ENCODE peak calls at places on chromosomes 4 and X, in seven cellular contexts. One of them, this sample, is unnamed.

GRCh38 chr4:156774422-156774821 is 197.2 kb downstream of the PDGFC start:
- DNase-seq in AG20443: peak; percentile 66
- DNase-seq in HT-29: no peak
- DNase-seq in epithelial cell of prostate: peak; percentile 69
- DNase-seq in CD14-positive monocyte: no peak
- DNase-seq in mucosa of gallbladder: no peak
- DNase-seq in AG10803: peak; percentile 96
- DNase-seq in this sample: no peak

GRCh38 chrX:144379156-144379555 is 495.3 kb downstream of the UBE2NL start:
- DNase-seq in AG20443: no peak
- DNase-seq in HT-29: no peak
- DNase-seq in epithelial cell of prostate: no peak
- DNase-seq in CD14-positive monocyte: no peak
- DNase-seq in mucosa of gallbladder: no peak
- DNase-seq in AG10803: no peak
- DNase-seq in this sample: no peak

GRCh38 chr4:128228021-128228571 is 59.5 kb downstream of the PGRMC2 start:
- DNase-seq in AG20443: no peak
- DNase-seq in HT-29: peak; percentile 16
- DNase-seq in epithelial cell of prostate: no peak
- DNase-seq in CD14-positive monocyte: no peak
- DNase-seq in mucosa of gallbladder: no peak
- DNase-seq in AG10803: peak; percentile 43
- DNase-seq in this sample: no peak

GRCh38 chr4:116055857-116056827 is 942.7 kb upstream of the NDST4 start:
- DNase-seq in AG20443: no peak
- DNase-seq in HT-29: peak; percentile 54
- DNase-seq in epithelial cell of prostate: no peak
- DNase-seq in CD14-positive monocyte: no peak
- DNase-seq in mucosa of gallbladder: no peak
- DNase-seq in AG10803: no peak
- DNase-seq in this sample: no peak

GRCh38 chrX:111823068-111823467 is 52.9 kb upstream of the TRPC5OS start:
- DNase-seq in AG20443: peak; percentile 46
- DNase-seq in HT-29: peak; percentile 28
- DNase-seq in epithelial cell of prostate: no peak
- DNase-seq in CD14-positive monocyte: no peak
- DNase-seq in mucosa of gallbladder: no peak
- DNase-seq in AG10803: peak; percentile 7
- DNase-seq in this sample: no peak

GRCh38 chr4:8247047-8247930 is 22.3 kb upstream of the HTRA3 start:
- DNase-seq in AG20443: peak; percentile 44
- DNase-seq in HT-29: no peak
- DNase-seq in epithelial cell of prostate: no peak
- DNase-seq in CD14-positive monocyte: no peak
- DNase-seq in mucosa of gallbladder: no peak
- DNase-seq in AG10803: no peak
- DNase-seq in this sample: no peak

GRCh38 chr4:47809654-47810203 is 28.1 kb downstream of the CORIN start:
- DNase-seq in AG20443: no peak
- DNase-seq in HT-29: no peak
- DNase-seq in epithelial cell of prostate: no peak
- DNase-seq in CD14-positive monocyte: no peak
- DNase-seq in mucosa of gallbladder: no peak
- DNase-seq in AG10803: no peak
- DNase-seq in this sample: no peak

GRCh38 chr4:146040623-146041022 is 102.0 kb upstream of the ZNF827 start:
- DNase-seq in AG20443: no peak
- DNase-seq in HT-29: no peak
- DNase-seq in epithelial cell of prostate: no peak
- DNase-seq in CD14-positive monocyte: no peak
- DNase-seq in mucosa of gallbladder: no peak
- DNase-seq in AG10803: no peak
- DNase-seq in this sample: no peak

GRCh38 chr4:98284640-98285046 is 23.5 kb downstream of the RAP1GDS1 start:
- DNase-seq in AG20443: no peak
- DNase-seq in HT-29: no peak
- DNase-seq in epithelial cell of prostate: no peak
- DNase-seq in CD14-positive monocyte: no peak
- DNase-seq in mucosa of gallbladder: no peak
- DNase-seq in AG10803: no peak
- DNase-seq in this sample: no peak

GRCh38 chr4:8913121-8913857 is 41.6 kb upstream of the HMX1 start:
- DNase-seq in AG20443: peak; percentile 10
- DNase-seq in HT-29: no peak
- DNase-seq in epithelial cell of prostate: no peak
- DNase-seq in CD14-positive monocyte: no peak
- DNase-seq in mucosa of gallbladder: no peak
- DNase-seq in AG10803: no peak
- DNase-seq in this sample: no peak

GRCh38 chr4:80097395-80098177 is 24.6 kb upstream of the ANTXR2 start:
- DNase-seq in AG20443: peak; percentile 91
- DNase-seq in HT-29: no peak
- DNase-seq in epithelial cell of prostate: no peak
- DNase-seq in CD14-positive monocyte: no peak
- DNase-seq in mucosa of gallbladder: peak; percentile 38
- DNase-seq in AG10803: peak; percentile 91
- DNase-seq in this sample: no peak

GRCh38 chr4:56937262-56937661 is 29.6 kb downstream of the REST start:
- DNase-seq in AG20443: peak; percentile 70
- DNase-seq in HT-29: no peak
- DNase-seq in epithelial cell of prostate: peak; percentile 68
- DNase-seq in CD14-positive monocyte: no peak
- DNase-seq in mucosa of gallbladder: no peak
- DNase-seq in AG10803: peak; percentile 75
- DNase-seq in this sample: no peak

GRCh38 chrX:10444204-10444603 is 176.2 kb downstream of the MID1 start:
- DNase-seq in AG20443: no peak
- DNase-seq in HT-29: peak; percentile 16
- DNase-seq in epithelial cell of prostate: no peak
- DNase-seq in CD14-positive monocyte: no peak
- DNase-seq in mucosa of gallbladder: no peak
- DNase-seq in AG10803: no peak
- DNase-seq in this sample: no peak

GRCh38 chr4:76342191-76342590 is 35.7 kb downstream of the STBD1 start:
- DNase-seq in AG20443: no peak
- DNase-seq in HT-29: no peak
- DNase-seq in epithelial cell of prostate: no peak
- DNase-seq in CD14-positive monocyte: no peak
- DNase-seq in mucosa of gallbladder: no peak
- DNase-seq in AG10803: no peak
- DNase-seq in this sample: no peak

GRCh38 chr4:134529629-134530028 is 328.0 kb upstream of the PABPC4L start:
- DNase-seq in AG20443: no peak
- DNase-seq in HT-29: no peak
- DNase-seq in epithelial cell of prostate: no peak
- DNase-seq in CD14-positive monocyte: no peak
- DNase-seq in mucosa of gallbladder: no peak
- DNase-seq in AG10803: no peak
- DNase-seq in this sample: no peak

GRCh38 chr4:54971474-54971950 is 153.9 kb downstream of the KDR start:
- DNase-seq in AG20443: peak; percentile 68
- DNase-seq in HT-29: peak; percentile 75
- DNase-seq in epithelial cell of prostate: no peak
- DNase-seq in CD14-positive monocyte: no peak
- DNase-seq in mucosa of gallbladder: no peak
- DNase-seq in AG10803: peak; percentile 45
- DNase-seq in this sample: no peak

GRCh38 chr4:87529187-87529586 is at the start of gene SPARCL1:
- DNase-seq in AG20443: no peak
- DNase-seq in HT-29: no peak
- DNase-seq in epithelial cell of prostate: no peak
- DNase-seq in CD14-positive monocyte: no peak
- DNase-seq in mucosa of gallbladder: peak; percentile 28
- DNase-seq in AG10803: no peak
- DNase-seq in this sample: no peak

GRCh38 chrX:20477836-20478532 is 211.3 kb upstream of the RPS6KA3 start:
- DNase-seq in AG20443: no peak
- DNase-seq in HT-29: no peak
- DNase-seq in epithelial cell of prostate: no peak
- DNase-seq in CD14-positive monocyte: no peak
- DNase-seq in mucosa of gallbladder: no peak
- DNase-seq in AG10803: no peak
- DNase-seq in this sample: peak; percentile 64

GRCh38 chr4:7103599-7104365 is 35.9 kb upstream of the GRPEL1 start:
- DNase-seq in AG20443: peak; percentile 26
- DNase-seq in HT-29: peak; percentile 81
- DNase-seq in epithelial cell of prostate: no peak
- DNase-seq in CD14-positive monocyte: peak; percentile 62
- DNase-seq in mucosa of gallbladder: peak; percentile 87
- DNase-seq in AG10803: no peak
- DNase-seq in this sample: peak; percentile 28

GRCh38 chr4:168883513-168883912 is 126.5 kb downstream of the CBR4 start:
- DNase-seq in AG20443: no peak
- DNase-seq in HT-29: no peak
- DNase-seq in epithelial cell of prostate: no peak
- DNase-seq in CD14-positive monocyte: no peak
- DNase-seq in mucosa of gallbladder: no peak
- DNase-seq in AG10803: peak; percentile 72
- DNase-seq in this sample: no peak

GRCh38 chrX:119389854-119390501 is 9.2 kb upstream of the SLC25A43 start:
- DNase-seq in AG20443: no peak
- DNase-seq in HT-29: no peak
- DNase-seq in epithelial cell of prostate: no peak
- DNase-seq in CD14-positive monocyte: no peak
- DNase-seq in mucosa of gallbladder: no peak
- DNase-seq in AG10803: no peak
- DNase-seq in this sample: no peak

GRCh38 chrX:128619490-128619889 is 567.3 kb upstream of the ACTRT1 start:
- DNase-seq in AG20443: no peak
- DNase-seq in HT-29: no peak
- DNase-seq in epithelial cell of prostate: no peak
- DNase-seq in CD14-positive monocyte: no peak
- DNase-seq in mucosa of gallbladder: no peak
- DNase-seq in AG10803: no peak
- DNase-seq in this sample: no peak

GRCh38 chr4:6622744-6623143 is 17.7 kb upstream of the MRFAP1 start:
- DNase-seq in AG20443: no peak
- DNase-seq in HT-29: no peak
- DNase-seq in epithelial cell of prostate: no peak
- DNase-seq in CD14-positive monocyte: peak; percentile 25
- DNase-seq in mucosa of gallbladder: no peak
- DNase-seq in AG10803: no peak
- DNase-seq in this sample: no peak

GRCh38 chrX:21666679-21667078 is 8.5 kb upstream of the KLHL34 start:
- DNase-seq in AG20443: no peak
- DNase-seq in HT-29: no peak
- DNase-seq in epithelial cell of prostate: no peak
- DNase-seq in CD14-positive monocyte: no peak
- DNase-seq in mucosa of gallbladder: no peak
- DNase-seq in AG10803: peak; percentile 15
- DNase-seq in this sample: no peak

GRCh38 chr4:19971829-19972228 is 279.9 kb upstream of the SLIT2 start:
- DNase-seq in AG20443: no peak
- DNase-seq in HT-29: no peak
- DNase-seq in epithelial cell of prostate: peak; percentile 24
- DNase-seq in CD14-positive monocyte: no peak
- DNase-seq in mucosa of gallbladder: no peak
- DNase-seq in AG10803: peak; percentile 27
- DNase-seq in this sample: no peak

GRCh38 chrX:152445926-152446325 is 5.2 kb downstream of the GABRA3 start:
- DNase-seq in AG20443: no peak
- DNase-seq in HT-29: no peak
- DNase-seq in epithelial cell of prostate: no peak
- DNase-seq in CD14-positive monocyte: no peak
- DNase-seq in mucosa of gallbladder: no peak
- DNase-seq in AG10803: no peak
- DNase-seq in this sample: no peak

GRCh38 chr4:11878241-11878640 is 449.5 kb upstream of the HS3ST1 start:
- DNase-seq in AG20443: no peak
- DNase-seq in HT-29: no peak
- DNase-seq in epithelial cell of prostate: peak; percentile 10
- DNase-seq in CD14-positive monocyte: no peak
- DNase-seq in mucosa of gallbladder: no peak
- DNase-seq in AG10803: no peak
- DNase-seq in this sample: no peak